ENCODE peak calls at places on chromosome 13, in four cellular contexts. F is HT1080, Z is C1 segment of cervical spinal cord, X is nephron progenitor cell. I is an unnamed sample.

GRCh38 chr13:54949735-54950134 is 1921.1 kb downstream of the OLFM4 start:
- DNase-seq in F (peak), Z (no peak), X (no peak), I (no peak)

GRCh38 chr13:112638157-112638750 is 50.3 kb upstream of the TUBGCP3 start:
- DNase-seq in F (no peak), Z (no peak), X (no peak), I (no peak)

GRCh38 chr13:81012031-81012430 is 671.1 kb upstream of the SPRY2 start:
- DNase-seq in F (peak), Z (no peak), X (no peak), I (no peak)

GRCh38 chr13:79681069-79681468 is 200.1 kb downstream of the NDFIP2 start:
- DNase-seq in F (no peak), Z (no peak), X (no peak), I (no peak)

GRCh38 chr13:43583331-43583730 is 203.4 kb downstream of the ENOX1 start:
- DNase-seq in F (no peak), Z (no peak), X (no peak), I (no peak)

GRCh38 chr13:79541426-79542049 is 60.6 kb downstream of the NDFIP2 start:
- DNase-seq in F (peak), Z (peak), X (peak), I (no peak)

GRCh38 chr13:33697936-33698335 is 120.0 kb upstream of the RFC3 start:
- DNase-seq in F (no peak), Z (no peak), X (no peak), I (no peak)

GRCh38 chr13:48000559-48001126 is 430 bp downstream of the SUCLA2 start:
- DNase-seq in F (no peak), Z (peak), X (peak), I (no peak)

GRCh38 chr13:23966691-23967615 is 69.7 kb upstream of the C1QTNF9B start:
- DNase-seq in F (no peak), Z (no peak), X (no peak), I (no peak)

I was measured in substantia nigra.